ENCODE peak calls at places on chromosome 1, in seven cellular contexts. H is uterus, J is lower leg skin, P is heart left ventricle, G is transverse colon, V is Peyer's patch, E is K562. X is an unnamed sample.

GRCh38 chr1:214446772-214447556 is 104.4 kb downstream of the PTPN14 start:
- DNase-seq in V (no peak), H (peak; percentile 21), P (no peak), E (no peak), G (peak; percentile 11), J (peak; percentile 42), X (peak; percentile 57)

GRCh38 chr1:81430955-81431646 is 369.6 kb upstream of the ADGRL2 start:
- DNase-seq in G (no peak), J (no peak), H (no peak), P (no peak), V (no peak), E (no peak), X (no peak)

GRCh38 chr1:160076295-160076694 is 5.0 kb upstream of the KCNJ9 start:
- DNase-seq in V (peak; percentile 5), E (no peak), P (no peak), G (no peak), H (no peak), J (no peak), X (no peak)

GRCh38 chr1:172906778-172907592 is 143.8 kb downstream of the TNFSF18 start:
- DNase-seq in J (no peak), P (no peak), V (no peak), E (peak; percentile 50), G (no peak), H (no peak), X (no peak)

GRCh38 chr1:104856091-104856490 is 1106.4 kb downstream of the AMY1C start:
- DNase-seq in V (peak; percentile 28), J (no peak), E (no peak), P (no peak), G (no peak), H (no peak), X (no peak)

GRCh38 chr1:9388628-9389184 is 96.0 kb downstream of the SPSB1 start:
- DNase-seq in G (peak; percentile 39), E (peak; percentile 53), P (no peak), V (no peak), H (no peak), J (no peak), X (peak; percentile 61)

GRCh38 chr1:198601936-198602889 is 36.6 kb upstream of the PTPRC start:
- DNase-seq in E (no peak), V (no peak), H (no peak), J (no peak), G (no peak), P (no peak), X (no peak)

GRCh38 chr1:204443871-204444581 is 32.4 kb upstream of the PPP1R15B start:
- DNase-seq in V (no peak), J (no peak), G (no peak), P (no peak), E (no peak), H (no peak), X (no peak)

GRCh38 chr1:155504207-155504606 is 58.4 kb downstream of the ASH1L start:
- DNase-seq in E (peak; percentile 31), H (no peak), G (no peak), V (no peak), P (no peak), J (no peak), X (no peak)

GRCh38 chr1:152111515-152111968 is 3.7 kb downstream of the TCHH start:
- DNase-seq in J (no peak), G (no peak), V (no peak), E (no peak), H (no peak), P (no peak), X (no peak)

GRCh38 chr1:232340448-232340847 is 289.5 kb downstream of the SIPA1L2 start:
- DNase-seq in H (no peak), P (no peak), J (no peak), V (no peak), E (no peak), G (no peak), X (no peak)

GRCh38 chr1:88169144-88169543 is 514.9 kb upstream of the PKN2 start:
- DNase-seq in E (no peak), V (no peak), J (no peak), P (no peak), H (no peak), G (no peak), X (no peak)

GRCh38 chr1:42479621-42480020 is 16.5 kb downstream of the CCDC30 start:
- DNase-seq in E (peak; percentile 29), P (no peak), H (no peak), J (no peak), V (no peak), G (no peak), X (peak; percentile 34)

GRCh38 chr1:46333300-46334029 is 7.1 kb upstream of the NSUN4 start:
- DNase-seq in H (no peak), E (peak; percentile 71), J (no peak), V (no peak), G (no peak), P (no peak), X (no peak)

GRCh38 chr1:164644774-164645634 is 86.0 kb downstream of the PBX1 start:
- DNase-seq in V (no peak), G (no peak), H (peak; percentile 68), J (no peak), E (no peak), P (no peak), X (peak; percentile 18)

GRCh38 chr1:54715493-54716298 is at the start of gene TTC4:
- DNase-seq in E (peak; percentile 94), H (peak; percentile 67), J (peak; percentile 77), V (peak; percentile 90), G (peak; percentile 87), P (peak; percentile 85), X (peak; percentile 71)
- TF ChIP-seq POLR2A in E (peak; percentile 97), H (peak; percentile 65), J (no peak), V (peak; percentile 49), G (peak; percentile 58), P (no peak), X (peak; percentile 78)

GRCh38 chr1:32231843-32232432 is 9.7 kb downstream of the EIF3I start:
- DNase-seq in H (no peak), P (no peak), E (no peak), G (no peak), J (no peak), V (no peak), X (no peak)
- TF ChIP-seq POLR2A in H (no peak), P (no peak), E (peak; percentile 76), G (no peak), J (no peak), V (no peak), X (no peak)

GRCh38 chr1:111202707-111203623 is 2.5 kb upstream of the DENND2D start:
- DNase-seq in P (no peak), G (no peak), V (no peak), J (no peak), E (no peak), H (no peak), X (no peak)

GRCh38 chr1:111202366-111202706 is 1.9 kb upstream of the DENND2D start:
- DNase-seq in J (no peak), G (no peak), E (no peak), H (no peak), P (no peak), V (no peak), X (no peak)

GRCh38 chr1:111204923-111205723 is 4.7 kb upstream of the DENND2D start:
- DNase-seq in H (no peak), G (no peak), V (no peak), E (no peak), P (no peak), J (no peak), X (no peak)

GRCh38 chr1:111204211-111204883 is 3.9 kb upstream of the DENND2D start:
- DNase-seq in V (peak; percentile 95), G (peak; percentile 92), P (peak; percentile 25), H (no peak), E (no peak), J (no peak), X (no peak)

GRCh38 chr1:111203681-111204210 is 3.3 kb upstream of the DENND2D start:
- DNase-seq in V (peak; percentile 92), G (peak; percentile 92), E (no peak), P (peak; percentile 65), J (peak; percentile 70), H (peak; percentile 39), X (no peak)
- TF ChIP-seq POLR2A in V (peak; percentile 25), G (peak; percentile 3), E (no peak), P (no peak), J (no peak), H (no peak), X (no peak)

DNA sequence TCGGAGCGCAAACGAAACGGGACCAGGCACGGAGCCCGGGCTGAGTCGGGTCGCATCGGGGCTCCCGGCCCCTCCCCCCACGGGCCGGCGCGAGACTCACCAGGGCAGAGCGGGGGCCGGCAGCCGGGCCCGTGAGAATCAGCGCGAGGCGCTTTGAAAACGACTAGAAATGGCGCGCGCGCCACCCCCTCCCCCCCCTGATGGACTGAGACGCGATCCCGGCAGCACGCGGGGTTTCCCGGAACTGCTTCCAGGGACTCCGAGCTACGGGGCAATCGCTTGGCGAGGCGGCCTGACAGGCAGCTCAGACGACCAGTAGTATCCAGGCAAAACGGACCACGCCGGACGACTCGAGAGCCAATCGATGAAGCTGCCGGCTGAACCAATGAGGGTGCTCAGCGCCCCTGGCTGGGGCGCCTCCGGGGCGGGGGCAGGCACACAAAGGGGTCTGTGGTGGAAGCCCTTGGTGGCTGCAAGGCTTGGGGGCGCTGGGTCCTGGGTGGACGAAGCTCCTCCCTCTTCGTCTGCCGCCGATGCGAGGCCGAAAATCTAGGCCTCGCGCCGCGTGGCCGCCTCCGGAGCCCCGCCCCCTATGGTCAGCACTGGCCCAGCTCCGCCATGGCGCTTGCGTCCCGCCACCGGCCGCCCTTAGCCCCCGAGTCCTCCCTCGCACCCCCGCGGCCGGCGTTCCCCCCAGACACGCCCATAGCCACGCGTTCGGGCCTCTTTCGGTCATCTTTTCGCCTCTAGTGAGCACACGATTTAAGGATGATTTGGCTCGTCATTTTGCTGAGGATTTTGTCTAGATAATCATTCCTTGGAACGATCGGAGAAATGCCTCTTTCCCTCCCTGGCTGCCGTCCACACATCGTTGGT is at the start of gene HNRNPR:
- DNase-seq in G (peak; percentile 99), V (peak; percentile 99), P (peak; percentile 100), H (peak; percentile 100), J (peak; percentile 99), E (peak; percentile 100), X (peak; percentile 84)
- TF ChIP-seq POLR2A in G (peak; percentile 85), V (peak; percentile 71), P (no peak), H (peak; percentile 70), J (no peak), E (peak; percentile 92), X (peak; percentile 49)

DNA sequence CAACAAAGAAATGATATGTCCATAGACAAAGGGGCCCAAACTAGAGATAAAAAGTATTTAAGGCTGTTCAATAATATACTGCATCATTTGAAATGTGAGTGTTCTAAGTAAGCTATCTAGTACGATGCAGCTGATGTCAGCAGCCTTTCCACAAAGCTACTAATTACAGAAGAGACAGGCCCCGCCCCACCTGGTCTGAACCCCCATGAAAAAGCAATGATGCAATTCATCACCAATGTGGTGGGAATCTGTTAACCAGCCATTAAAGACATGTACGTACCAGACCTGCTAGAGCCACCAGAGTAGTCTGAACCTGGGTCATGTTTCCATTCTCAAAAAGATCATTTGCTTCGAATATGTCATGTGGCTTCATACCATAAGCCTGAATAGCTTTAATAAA is 25.1 kb downstream of the CNN3 start:
- DNase-seq in J (no peak), V (no peak), H (no peak), P (no peak), G (no peak), E (no peak), X (no peak)
- TF ChIP-seq POLR2A in J (no peak), V (no peak), H (no peak), P (no peak), G (no peak), E (no peak), X (no peak)

GRCh38 chr1:226736908-226737818 is 1.9 kb downstream of the ITPKB start:
- DNase-seq in P (peak; percentile 41), G (peak; percentile 39), V (peak; percentile 65), E (no peak), H (no peak), J (peak; percentile 25), X (no peak)
- TF ChIP-seq POLR2A in P (no peak), G (no peak), V (peak; percentile 11), E (no peak), H (no peak), J (no peak), X (no peak)